ENCODE peak calls at places on chromosomes 12 and 14, in ten cellular contexts. One of them, this sample, is unnamed.

GRCh38 chr12:1083888-1084262 is 92.9 kb downstream of the ERC1 start:
- DNase-seq in NCI-H1048: no peak
- DNase-seq in heart left ventricle: no peak
- DNase-seq in NCI-H1105: peak; percentile 68
- DNase-seq in NCI-H2171: peak; percentile 35
- DNase-seq in epithelial cell of proximal tubule: no peak
- DNase-seq in NCI-H1092 treated with DMSO at 0.1 percent for 48 hours: peak; percentile 85
- DNase-seq in HEK293T: peak; percentile 56
- DNase-seq in activated naive CD4-positive, alpha-beta T cell treated with Interleukin-2 at 50 U/mL for 16 hours: no peak
- DNase-seq in PC-9: no peak
- DNase-seq in this sample: peak; percentile 22

GRCh38 chr12:98423963-98424362 is 91.4 kb upstream of the TMPO start:
- DNase-seq in NCI-H1048: no peak
- DNase-seq in heart left ventricle: no peak
- DNase-seq in NCI-H1105: no peak
- DNase-seq in NCI-H2171: no peak
- DNase-seq in epithelial cell of proximal tubule: no peak
- DNase-seq in NCI-H1092 treated with DMSO at 0.1 percent for 48 hours: no peak
- DNase-seq in HEK293T: no peak
- DNase-seq in activated naive CD4-positive, alpha-beta T cell treated with Interleukin-2 at 50 U/mL for 16 hours: no peak
- DNase-seq in PC-9: no peak
- DNase-seq in this sample: no peak

GRCh38 chr14:105537580-105538474 is 11.4 kb downstream of the TMEM121 start:
- DNase-seq in NCI-H1048: no peak
- DNase-seq in heart left ventricle: peak; percentile 50
- DNase-seq in NCI-H1105: no peak
- DNase-seq in NCI-H2171: peak; percentile 13
- DNase-seq in epithelial cell of proximal tubule: no peak
- DNase-seq in NCI-H1092 treated with DMSO at 0.1 percent for 48 hours: peak; percentile 17
- DNase-seq in HEK293T: peak; percentile 88
- DNase-seq in activated naive CD4-positive, alpha-beta T cell treated with Interleukin-2 at 50 U/mL for 16 hours: peak; percentile 76
- DNase-seq in PC-9: peak; percentile 57
- DNase-seq in this sample: no peak

GRCh38 chr12:53062011-53062961 is 12.4 kb downstream of the TNS2 start:
- DNase-seq in NCI-H1048: no peak
- DNase-seq in heart left ventricle: peak; percentile 33
- DNase-seq in NCI-H1105: no peak
- DNase-seq in NCI-H2171: no peak
- DNase-seq in epithelial cell of proximal tubule: no peak
- DNase-seq in NCI-H1092 treated with DMSO at 0.1 percent for 48 hours: no peak
- DNase-seq in HEK293T: no peak
- DNase-seq in activated naive CD4-positive, alpha-beta T cell treated with Interleukin-2 at 50 U/mL for 16 hours: no peak
- DNase-seq in PC-9: no peak
- DNase-seq in this sample: no peak

GRCh38 chr12:34403706-34404376 is 381.5 kb downstream of the ALG10 start:
- DNase-seq in NCI-H1048: no peak
- DNase-seq in heart left ventricle: peak; percentile 21
- DNase-seq in NCI-H1105: no peak
- DNase-seq in NCI-H2171: no peak
- DNase-seq in epithelial cell of proximal tubule: no peak
- DNase-seq in NCI-H1092 treated with DMSO at 0.1 percent for 48 hours: no peak
- DNase-seq in HEK293T: peak; percentile 0
- DNase-seq in activated naive CD4-positive, alpha-beta T cell treated with Interleukin-2 at 50 U/mL for 16 hours: no peak
- DNase-seq in PC-9: no peak
- DNase-seq in this sample: no peak

GRCh38 chr12:41684997-41685396 is 459.7 kb downstream of the GXYLT1 start:
- DNase-seq in NCI-H1048: no peak
- DNase-seq in heart left ventricle: no peak
- DNase-seq in NCI-H1105: no peak
- DNase-seq in NCI-H2171: no peak
- DNase-seq in epithelial cell of proximal tubule: no peak
- DNase-seq in NCI-H1092 treated with DMSO at 0.1 percent for 48 hours: no peak
- DNase-seq in HEK293T: no peak
- DNase-seq in activated naive CD4-positive, alpha-beta T cell treated with Interleukin-2 at 50 U/mL for 16 hours: no peak
- DNase-seq in PC-9: no peak
- DNase-seq in this sample: peak; percentile 9

GRCh38 chr14:99682809-99683618 is 1.1 kb upstream of the CYP46A1 start:
- DNase-seq in NCI-H1048: peak; percentile 12
- DNase-seq in heart left ventricle: peak; percentile 83
- DNase-seq in NCI-H1105: peak; percentile 67
- DNase-seq in NCI-H2171: peak; percentile 64
- DNase-seq in epithelial cell of proximal tubule: no peak
- DNase-seq in NCI-H1092 treated with DMSO at 0.1 percent for 48 hours: peak; percentile 68
- DNase-seq in HEK293T: peak; percentile 81
- DNase-seq in activated naive CD4-positive, alpha-beta T cell treated with Interleukin-2 at 50 U/mL for 16 hours: peak; percentile 87
- DNase-seq in PC-9: peak; percentile 52
- DNase-seq in this sample: no peak

GRCh38 chr14:89339579-89339978 is 77.5 kb downstream of the FOXN3 start:
- DNase-seq in NCI-H1048: no peak
- DNase-seq in heart left ventricle: no peak
- DNase-seq in NCI-H1105: no peak
- DNase-seq in NCI-H2171: no peak
- DNase-seq in epithelial cell of proximal tubule: no peak
- DNase-seq in NCI-H1092 treated with DMSO at 0.1 percent for 48 hours: no peak
- DNase-seq in HEK293T: no peak
- DNase-seq in activated naive CD4-positive, alpha-beta T cell treated with Interleukin-2 at 50 U/mL for 16 hours: no peak
- DNase-seq in PC-9: no peak
- DNase-seq in this sample: no peak

GRCh38 chr12:114669501-114670256 is 14.3 kb downstream of the TBX3 start:
- DNase-seq in NCI-H1048: no peak
- DNase-seq in heart left ventricle: no peak
- DNase-seq in NCI-H1105: peak; percentile 33
- DNase-seq in NCI-H2171: no peak
- DNase-seq in epithelial cell of proximal tubule: no peak
- DNase-seq in NCI-H1092 treated with DMSO at 0.1 percent for 48 hours: no peak
- DNase-seq in HEK293T: no peak
- DNase-seq in activated naive CD4-positive, alpha-beta T cell treated with Interleukin-2 at 50 U/mL for 16 hours: no peak
- DNase-seq in PC-9: no peak
- DNase-seq in this sample: no peak

GRCh38 chr12:109497675-109498074 is 20.2 kb downstream of the UBE3B start:
- DNase-seq in NCI-H1048: no peak
- DNase-seq in heart left ventricle: no peak
- DNase-seq in NCI-H1105: no peak
- DNase-seq in NCI-H2171: no peak
- DNase-seq in epithelial cell of proximal tubule: no peak
- DNase-seq in NCI-H1092 treated with DMSO at 0.1 percent for 48 hours: no peak
- DNase-seq in HEK293T: no peak
- DNase-seq in activated naive CD4-positive, alpha-beta T cell treated with Interleukin-2 at 50 U/mL for 16 hours: no peak
- DNase-seq in PC-9: no peak
- DNase-seq in this sample: no peak

GRCh38 chr12:131092911-131093901 is 139.5 kb downstream of the ADGRD1 start:
- DNase-seq in NCI-H1048: no peak
- DNase-seq in heart left ventricle: no peak
- DNase-seq in NCI-H1105: no peak
- DNase-seq in NCI-H2171: no peak
- DNase-seq in epithelial cell of proximal tubule: no peak
- DNase-seq in NCI-H1092 treated with DMSO at 0.1 percent for 48 hours: no peak
- DNase-seq in HEK293T: no peak
- DNase-seq in activated naive CD4-positive, alpha-beta T cell treated with Interleukin-2 at 50 U/mL for 16 hours: peak; percentile 20
- DNase-seq in PC-9: no peak
- DNase-seq in this sample: no peak

GRCh38 chr12:50072198-50072907 is 12.8 kb upstream of the SMARCD1 start:
- DNase-seq in NCI-H1048: no peak
- DNase-seq in heart left ventricle: no peak
- DNase-seq in NCI-H1105: no peak
- DNase-seq in NCI-H2171: no peak
- DNase-seq in epithelial cell of proximal tubule: no peak
- DNase-seq in NCI-H1092 treated with DMSO at 0.1 percent for 48 hours: no peak
- DNase-seq in HEK293T: no peak
- DNase-seq in activated naive CD4-positive, alpha-beta T cell treated with Interleukin-2 at 50 U/mL for 16 hours: no peak
- DNase-seq in PC-9: no peak
- DNase-seq in this sample: no peak

GRCh38 chr14:79852975-79853374 is 358.3 kb downstream of the DIO2 start:
- DNase-seq in NCI-H1048: no peak
- DNase-seq in heart left ventricle: no peak
- DNase-seq in NCI-H1105: no peak
- DNase-seq in NCI-H2171: no peak
- DNase-seq in epithelial cell of proximal tubule: no peak
- DNase-seq in NCI-H1092 treated with DMSO at 0.1 percent for 48 hours: no peak
- DNase-seq in HEK293T: no peak
- DNase-seq in activated naive CD4-positive, alpha-beta T cell treated with Interleukin-2 at 50 U/mL for 16 hours: no peak
- DNase-seq in PC-9: no peak
- DNase-seq in this sample: no peak

GRCh38 chr12:69405466-69405865 is 45.9 kb downstream of the YEATS4 start:
- DNase-seq in NCI-H1048: no peak
- DNase-seq in heart left ventricle: peak; percentile 50
- DNase-seq in NCI-H1105: no peak
- DNase-seq in NCI-H2171: no peak
- DNase-seq in epithelial cell of proximal tubule: peak; percentile 70
- DNase-seq in NCI-H1092 treated with DMSO at 0.1 percent for 48 hours: no peak
- DNase-seq in HEK293T: no peak
- DNase-seq in activated naive CD4-positive, alpha-beta T cell treated with Interleukin-2 at 50 U/mL for 16 hours: no peak
- DNase-seq in PC-9: peak; percentile 70
- DNase-seq in this sample: no peak

GRCh38 chr14:49584058-49584457 is 2.1 kb downstream of the RPS29 start:
- DNase-seq in NCI-H1048: no peak
- DNase-seq in heart left ventricle: no peak
- DNase-seq in NCI-H1105: no peak
- DNase-seq in NCI-H2171: no peak
- DNase-seq in epithelial cell of proximal tubule: no peak
- DNase-seq in NCI-H1092 treated with DMSO at 0.1 percent for 48 hours: no peak
- DNase-seq in HEK293T: no peak
- DNase-seq in activated naive CD4-positive, alpha-beta T cell treated with Interleukin-2 at 50 U/mL for 16 hours: no peak
- DNase-seq in PC-9: no peak
- DNase-seq in this sample: no peak

GRCh38 chr12:119956047-119956446 is 33.0 kb upstream of the BICDL1 start:
- DNase-seq in NCI-H1048: no peak
- DNase-seq in heart left ventricle: no peak
- DNase-seq in NCI-H1105: no peak
- DNase-seq in NCI-H2171: no peak
- DNase-seq in epithelial cell of proximal tubule: no peak
- DNase-seq in NCI-H1092 treated with DMSO at 0.1 percent for 48 hours: no peak
- DNase-seq in HEK293T: no peak
- DNase-seq in activated naive CD4-positive, alpha-beta T cell treated with Interleukin-2 at 50 U/mL for 16 hours: no peak
- DNase-seq in PC-9: no peak
- DNase-seq in this sample: no peak

GRCh38 chr12:109309441-109310246 is 560 bp upstream of the FOXN4 start:
- DNase-seq in NCI-H1048: no peak
- DNase-seq in heart left ventricle: no peak
- DNase-seq in NCI-H1105: peak; percentile 60
- DNase-seq in NCI-H2171: peak; percentile 19
- DNase-seq in epithelial cell of proximal tubule: no peak
- DNase-seq in NCI-H1092 treated with DMSO at 0.1 percent for 48 hours: peak; percentile 40
- DNase-seq in HEK293T: peak; percentile 41
- DNase-seq in activated naive CD4-positive, alpha-beta T cell treated with Interleukin-2 at 50 U/mL for 16 hours: no peak
- DNase-seq in PC-9: no peak
- DNase-seq in this sample: no peak

GRCh38 chr12:66144796-66145754 is 14.5 kb upstream of the LLPH start:
- DNase-seq in NCI-H1048: no peak
- DNase-seq in heart left ventricle: no peak
- DNase-seq in NCI-H1105: peak; percentile 52
- DNase-seq in NCI-H2171: peak; percentile 12
- DNase-seq in epithelial cell of proximal tubule: no peak
- DNase-seq in NCI-H1092 treated with DMSO at 0.1 percent for 48 hours: peak; percentile 14
- DNase-seq in HEK293T: peak; percentile 31
- DNase-seq in activated naive CD4-positive, alpha-beta T cell treated with Interleukin-2 at 50 U/mL for 16 hours: no peak
- DNase-seq in PC-9: peak; percentile 27
- DNase-seq in this sample: no peak

GRCh38 chr12:108879615-108880254 is at the start of gene DAO:
- DNase-seq in NCI-H1048: no peak
- DNase-seq in heart left ventricle: no peak
- DNase-seq in NCI-H1105: no peak
- DNase-seq in NCI-H2171: no peak
- DNase-seq in epithelial cell of proximal tubule: no peak
- DNase-seq in NCI-H1092 treated with DMSO at 0.1 percent for 48 hours: no peak
- DNase-seq in HEK293T: no peak
- DNase-seq in activated naive CD4-positive, alpha-beta T cell treated with Interleukin-2 at 50 U/mL for 16 hours: no peak
- DNase-seq in PC-9: no peak
- DNase-seq in this sample: no peak

GRCh38 chr12:124498870-124499753 is 68.3 kb downstream of the NCOR2 start:
- DNase-seq in NCI-H1048: no peak
- DNase-seq in heart left ventricle: no peak
- DNase-seq in NCI-H1105: no peak
- DNase-seq in NCI-H2171: no peak
- DNase-seq in epithelial cell of proximal tubule: no peak
- DNase-seq in NCI-H1092 treated with DMSO at 0.1 percent for 48 hours: no peak
- DNase-seq in HEK293T: no peak
- DNase-seq in activated naive CD4-positive, alpha-beta T cell treated with Interleukin-2 at 50 U/mL for 16 hours: no peak
- DNase-seq in PC-9: no peak
- DNase-seq in this sample: no peak

GRCh38 chr12:127690161-127690560 is 576.8 kb upstream of the TMEM132C start:
- DNase-seq in NCI-H1048: no peak
- DNase-seq in heart left ventricle: no peak
- DNase-seq in NCI-H1105: no peak
- DNase-seq in NCI-H2171: no peak
- DNase-seq in epithelial cell of proximal tubule: no peak
- DNase-seq in NCI-H1092 treated with DMSO at 0.1 percent for 48 hours: no peak
- DNase-seq in HEK293T: no peak
- DNase-seq in activated naive CD4-positive, alpha-beta T cell treated with Interleukin-2 at 50 U/mL for 16 hours: no peak
- DNase-seq in PC-9: no peak
- DNase-seq in this sample: no peak

This sample was measured in NCI-H1417 treated with DMSO at 0.1 percent for 48 hours.